ENCODE peak calls at places on chromosomes 7 and 10, in nine cellular contexts. F, R, Q, H, C, N, B, I and K are unnamed samples.

GRCh38 chr10:10687751-10688150 is 329.9 kb upstream of the CELF2 start:
- DNase-seq in F (no peak), R (no peak), Q (no peak), H (no peak), C (no peak), N (no peak), B (no peak), I (no peak), K (no peak)

GRCh38 chr7:157384301-157384700 is 47.5 kb downstream of the DNAJB6 start:
- DNase-seq in F (no peak), R (no peak), Q (no peak), H (no peak), C (no peak), N (no peak), B (no peak), I (no peak), K (peak; percentile 52)

GRCh38 chr7:16847381-16847860 is 34.4 kb downstream of the AGR3 start:
- DNase-seq in F (no peak), R (no peak), Q (peak; percentile 84), H (no peak), C (no peak), N (peak; percentile 55), B (no peak), I (no peak), K (peak; percentile 76)

GRCh38 chr7:8443871-8444756 is 10.7 kb downstream of the NXPH1 start:
- DNase-seq in F (no peak), R (no peak), Q (no peak), H (no peak), C (no peak), N (peak; percentile 69), B (no peak), I (no peak), K (no peak)

GRCh38 chr10:10431422-10432066 is 586.1 kb upstream of the CELF2 start:
- DNase-seq in F (no peak), R (no peak), Q (no peak), H (no peak), C (no peak), N (no peak), B (no peak), I (no peak), K (no peak)

GRCh38 chr10:118914626-118915025 is 114.9 kb upstream of the NANOS1 start:
- DNase-seq in F (no peak), R (no peak), Q (no peak), H (no peak), C (no peak), N (no peak), B (no peak), I (no peak), K (no peak)

GRCh38 chr7:155821851-155822250 is 9.6 kb upstream of the SHH start:
- DNase-seq in F (no peak), R (no peak), Q (no peak), H (no peak), C (no peak), N (no peak), B (no peak), I (no peak), K (no peak)

GRCh38 chr10:43855667-43856210 is 207.1 kb upstream of the ZNF32 start:
- DNase-seq in F (peak; percentile 41), R (no peak), Q (no peak), H (no peak), C (no peak), N (peak; percentile 25), B (peak; percentile 73), I (no peak), K (no peak)

GRCh38 chr7:100212631-100213286 is 7.0 kb upstream of the PVRIG start:
- DNase-seq in F (no peak), R (no peak), Q (no peak), H (no peak), C (no peak), N (no peak), B (no peak), I (no peak), K (no peak)

GRCh38 chr10:20768849-20769248 is 128.3 kb downstream of the NEBL start:
- DNase-seq in F (no peak), R (no peak), Q (no peak), H (no peak), C (no peak), N (peak; percentile 68), B (no peak), I (no peak), K (no peak)

GRCh38 chr10:106919798-106920382 is 244.6 kb downstream of the SORCS1 start:
- DNase-seq in F (no peak), R (no peak), Q (no peak), H (no peak), C (no peak), N (no peak), B (no peak), I (no peak), K (no peak)

GRCh38 chr10:95176101-95176500 is 17.9 kb upstream of the ACSM6 start:
- DNase-seq in F (no peak), R (no peak), Q (no peak), H (no peak), C (no peak), N (no peak), B (no peak), I (no peak), K (no peak)

GRCh38 chr10:44829426-44829825 is 81.7 kb upstream of the TMEM72 start:
- DNase-seq in F (no peak), R (no peak), Q (no peak), H (no peak), C (no peak), N (no peak), B (no peak), I (no peak), K (no peak)

GRCh38 chr10:121862624-121863023 is 65.2 kb downstream of the ATE1 start:
- DNase-seq in F (no peak), R (no peak), Q (no peak), H (no peak), C (no peak), N (no peak), B (no peak), I (no peak), K (no peak)

DNA sequence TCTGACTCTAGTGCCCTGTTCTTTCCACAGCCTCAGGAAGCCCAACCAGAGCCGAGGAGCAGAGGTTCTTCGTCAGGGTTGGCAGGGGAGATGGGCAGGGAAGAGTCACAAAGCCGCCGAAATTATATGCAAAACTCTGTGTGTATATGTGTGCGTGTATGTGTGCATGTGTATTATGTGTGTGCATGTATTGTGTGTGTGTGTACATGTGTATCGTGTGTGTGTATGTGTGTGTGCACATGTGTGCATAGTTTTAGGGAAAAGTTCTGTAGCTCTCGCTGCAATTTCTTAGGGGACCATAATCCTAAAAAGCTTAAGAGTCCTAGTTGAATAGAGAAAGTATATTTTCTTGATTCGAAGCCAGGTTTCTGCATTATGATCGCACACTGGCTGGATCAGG is 17.0 kb downstream of the DNAJB12 start:
- DNase-seq in F (no peak), R (no peak), Q (no peak), H (no peak), C (no peak), N (no peak), B (no peak), I (no peak), K (no peak)
- H3K4me1 ChIP-seq in F (peaks cover 62% of the 10 kb centered on the region), R (peaks cover 12% of the 10 kb centered on the region), Q (peaks cover 1% of the 10 kb centered on the region), H (peaks cover 7% of the 10 kb centered on the region), C (peaks cover 31% of the 10 kb centered on the region), N (peaks cover 14% of the 10 kb centered on the region), B (peaks cover 28% of the 10 kb centered on the region), I (peaks cover 18% of the 10 kb centered on the region), K (peaks cover 25% of the 10 kb centered on the region)

GRCh38 chr7:77799078-77799964 is 748 bp downstream of the PHTF2 start:
- DNase-seq in F (peak; percentile 36), R (peak; percentile 31), Q (peak; percentile 53), H (peak; percentile 33), C (peak; percentile 69), N (peak; percentile 70), B (peak; percentile 46), I (no peak), K (peak; percentile 21)
- H3K4me1 ChIP-seq in F (peaks cover 62% of the 10 kb centered on the region), R (peaks cover 20% of the 10 kb centered on the region), Q (peaks cover 11% of the 10 kb centered on the region), H (peaks cover 5% of the 10 kb centered on the region), C (peaks cover 9% of the 10 kb centered on the region), N (peaks cover 22% of the 10 kb centered on the region), B (peaks cover 7% of the 10 kb centered on the region), I (peaks cover 17% of the 10 kb centered on the region), K (peaks cover 12% of the 10 kb centered on the region)

GRCh38 chr10:113059001-113059780 is 109.1 kb downstream of the TCF7L2 start:
- DNase-seq in F (peak; percentile 28), R (peak; percentile 73), Q (peak; percentile 49), H (peak; percentile 72), C (peak; percentile 59), N (no peak), B (no peak), I (no peak), K (no peak)

GRCh38 chr10:113062977-113063967 is 113.2 kb downstream of the TCF7L2 start:
- DNase-seq in F (no peak), R (no peak), Q (no peak), H (no peak), C (no peak), N (peak; percentile 28), B (no peak), I (no peak), K (no peak)

GRCh38 chr10:113058175-113058961 is 108.3 kb downstream of the TCF7L2 start:
- DNase-seq in F (no peak), R (peak; percentile 43), Q (peak; percentile 59), H (peak; percentile 51), C (no peak), N (peak; percentile 75), B (no peak), I (no peak), K (no peak)

GRCh38 chr10:113060221-113061053 is 110.4 kb downstream of the TCF7L2 start:
- DNase-seq in F (peak; percentile 78), R (peak; percentile 75), Q (peak; percentile 62), H (no peak), C (no peak), N (no peak), B (peak; percentile 53), I (no peak), K (no peak)

DNA sequence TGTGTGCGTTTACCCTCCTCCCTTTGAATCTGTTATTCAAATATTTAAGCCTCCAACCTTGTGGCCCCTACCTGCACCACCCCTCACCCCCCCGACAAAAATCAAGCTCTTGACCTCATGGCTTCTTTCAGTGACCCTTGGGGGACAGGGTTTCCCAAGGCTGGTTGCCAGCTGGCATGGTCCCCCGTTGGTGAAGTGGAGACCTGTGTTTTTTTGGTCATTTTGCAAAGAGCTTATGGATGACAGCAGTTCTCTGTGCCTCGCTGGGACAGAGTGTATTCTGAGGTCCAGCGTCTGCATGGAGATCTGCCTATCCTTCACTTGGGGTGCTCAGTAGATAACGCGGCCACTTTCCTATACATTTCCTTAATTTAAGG is 111.0 kb downstream of the TCF7L2 start:
- DNase-seq in F (no peak), R (peak; percentile 44), Q (no peak), H (no peak), C (peak; percentile 50), N (no peak), B (no peak), I (no peak), K (no peak)
- H3K4me1 ChIP-seq in F (peaks cover 79% of the 10 kb centered on the region), R (peaks cover 62% of the 10 kb centered on the region), Q (peaks cover 9% of the 10 kb centered on the region), H (peaks cover 4% of the 10 kb centered on the region), C (peaks cover 55% of the 10 kb centered on the region), N (peaks cover 86% of the 10 kb centered on the region), B (peaks cover 5% of the 10 kb centered on the region), I (no peaks in the 10 kb centered on the region), K (peaks cover 6% of the 10 kb centered on the region)

GRCh38 chr7:85750454-85750949 is 563.6 kb upstream of the SEMA3D start:
- DNase-seq in F (no peak), R (peak; percentile 35), Q (peak; percentile 28), H (no peak), C (no peak), N (peak; percentile 64), B (no peak), I (no peak), K (no peak)

GRCh38 chr7:85748861-85749260 is 562.0 kb upstream of the SEMA3D start:
- DNase-seq in F (no peak), R (no peak), Q (no peak), H (no peak), C (no peak), N (no peak), B (no peak), I (no peak), K (no peak)

GRCh38 chr7:85749715-85750453 is 563.0 kb upstream of the SEMA3D start:
- DNase-seq in F (no peak), R (no peak), Q (no peak), H (no peak), C (no peak), N (no peak), B (no peak), I (no peak), K (no peak)
- H3K4me1 ChIP-seq in F (no peaks in the 10 kb centered on the region), R (no peaks in the 10 kb centered on the region), Q (no peaks in the 10 kb centered on the region), H (no peaks in the 10 kb centered on the region), C (no peaks in the 10 kb centered on the region), N (no peaks in the 10 kb centered on the region), B (no peaks in the 10 kb centered on the region), I (no peaks in the 10 kb centered on the region), K (no peaks in the 10 kb centered on the region)